ENCODE peak calls at places on chromosomes 11 and 22, in ten cellular contexts. J is head of caudate nucleus; V is substantia nigra; T is T47D; S is skeletal muscle cell; P is CD4-positive, alpha-beta T cell; I is SK-N-DZ; U is lung microvascular endothelial cell; X is NCI-H1436; B is right cardiac atrium. M is an unnamed sample.

GRCh38 chr11:9231848-9232177 is 33.3 kb downstream of the DENND5A start:
- DNase-seq in X (no peak), V (no peak), U (peak; percentile 74), T (no peak), B (no peak), J (peak; percentile 60), I (no peak), P (no peak), S (no peak), M (no peak)

GRCh38 chr22:34395370-34395769 is 475.1 kb upstream of the LARGE1 start:
- DNase-seq in P (no peak), J (no peak), V (no peak), I (no peak), T (no peak), B (no peak), X (no peak), S (no peak), U (no peak), M (no peak)

GRCh38 chr11:1746956-1747752 is 3.2 kb downstream of the IFITM10 start:
- DNase-seq in I (no peak), U (no peak), J (no peak), V (no peak), T (no peak), P (no peak), B (no peak), X (no peak), S (no peak), M (no peak)

GRCh38 chr11:11789735-11790369 is 51.9 kb upstream of the USP47 start:
- DNase-seq in B (no peak), U (peak; percentile 43), V (no peak), X (no peak), T (no peak), S (no peak), P (no peak), J (peak; percentile 17), I (no peak), M (no peak)

GRCh38 chr22:27123880-27124279 is 466.5 kb downstream of the MIAT start:
- DNase-seq in T (no peak), S (no peak), P (no peak), X (no peak), V (no peak), B (no peak), U (no peak), J (no peak), I (no peak), M (no peak)

GRCh38 chr11:82775736-82776346 is 42.2 kb upstream of the FAM181B start:
- DNase-seq in U (peak; percentile 66), T (no peak), X (no peak), I (peak; percentile 63), V (no peak), B (no peak), J (peak; percentile 52), S (no peak), P (no peak), M (peak; percentile 23)

GRCh38 chr11:46380340-46381045 is 976 bp upstream of the MDK start:
- DNase-seq in P (no peak), J (peak; percentile 48), U (peak; percentile 60), S (no peak), T (peak; percentile 59), V (no peak), X (peak; percentile 38), I (peak; percentile 97), B (peak; percentile 90), M (no peak)

GRCh38 chr11:129779342-129779741 is 36.3 kb upstream of the TMEM45B start:
- DNase-seq in T (no peak), B (no peak), S (no peak), P (no peak), I (no peak), X (no peak), J (no peak), V (no peak), U (no peak), M (no peak)

GRCh38 chr22:28894320-28894719 is 10.9 kb downstream of the ZNRF3 start:
- DNase-seq in B (peak; percentile 68), I (no peak), V (no peak), U (no peak), S (no peak), T (no peak), P (no peak), J (no peak), X (no peak), M (no peak)

GRCh38 chr11:59818572-59818971 is 8.0 kb upstream of the MRPL16 start:
- DNase-seq in U (no peak), S (no peak), T (no peak), J (no peak), I (no peak), P (no peak), B (no peak), V (no peak), X (no peak), M (no peak)

GRCh38 chr11:33608386-33608785 is 92.2 kb downstream of the C11orf91 start:
- DNase-seq in V (no peak), J (no peak), X (no peak), T (no peak), S (no peak), P (no peak), I (peak; percentile 75), U (no peak), B (no peak), M (no peak)

GRCh38 chr11:837189-837989 is 4.6 kb downstream of the CD151 start:
- DNase-seq in V (no peak), J (no peak), P (no peak), S (no peak), X (no peak), B (no peak), T (no peak), U (no peak), I (no peak), M (no peak)

GRCh38 chr22:34993548-34993947 is 72.4 kb upstream of the ISX start:
- DNase-seq in T (no peak), P (no peak), J (no peak), U (no peak), B (no peak), I (no peak), V (no peak), X (no peak), S (no peak), M (no peak)

GRCh38 chr11:26467506-26467905 is 104.6 kb downstream of the MUC15 start:
- DNase-seq in S (no peak), U (no peak), V (no peak), J (no peak), B (no peak), X (no peak), P (no peak), I (no peak), T (no peak), M (no peak)

GRCh38 chr11:61890536-61891330 is 612 bp downstream of the FADS3 start:
- DNase-seq in S (peak; percentile 50), P (peak; percentile 11), J (peak; percentile 41), V (no peak), B (peak; percentile 85), I (peak; percentile 38), X (no peak), T (peak; percentile 54), U (peak; percentile 77), M (no peak)

GRCh38 chr22:22429374-22430108 is 79.0 kb downstream of the ZNF280B start:
- DNase-seq in J (no peak), B (no peak), V (no peak), U (no peak), S (no peak), I (no peak), X (no peak), P (no peak), T (no peak), M (no peak)

GRCh38 chr22:17939579-17939978 is 84.8 kb downstream of the MICAL3 start:
- DNase-seq in I (peak; percentile 33), U (no peak), B (no peak), X (no peak), J (no peak), V (no peak), P (no peak), T (no peak), S (no peak), M (no peak)

GRCh38 chr11:2797741-2798361 is 87.7 kb downstream of the CDKN1C start:
- DNase-seq in P (no peak), I (no peak), U (no peak), X (no peak), J (no peak), V (no peak), S (no peak), T (no peak), B (peak; percentile 40), M (no peak)

GRCh38 chr22:41021655-41022454 is 70.5 kb upstream of the EP300 start:
- DNase-seq in P (peak; percentile 26), S (no peak), T (no peak), V (no peak), I (peak; percentile 49), J (peak; percentile 44), U (peak; percentile 11), X (peak; percentile 63), B (peak; percentile 92), M (peak; percentile 5)

M was measured in SHP77 treated with DMSO at 0.1 percent for 48 hours.